ENCODE peak calls at places on chromosome 3, in four cellular contexts. One of them, this sample, is unnamed.
A peak's percentile ranks its signal among the peaks of the same experiment; 100 is the strongest.

GRCh38 chr3:147409143-147410121 is at the start of gene ZIC1:
- DNase-seq in left kidney: no peak
- DNase-seq in Caco-2: no peak
- DNase-seq in transverse colon: no peak
- DNase-seq in this sample: no peak

GRCh38 chr3:3648961-3649360 is 150.3 kb upstream of the LRRN1 start:
- DNase-seq in left kidney: no peak
- DNase-seq in Caco-2: no peak
- DNase-seq in transverse colon: no peak
- DNase-seq in this sample: no peak

GRCh38 chr3:61414456-61414855 is 146.9 kb upstream of the PTPRG start:
- DNase-seq in left kidney: no peak
- DNase-seq in Caco-2: no peak
- DNase-seq in transverse colon: no peak
- DNase-seq in this sample: no peak

GRCh38 chr3:23202921-23203650 is at the start of gene UBE2E2:
- DNase-seq in left kidney: peak; percentile 90
- DNase-seq in Caco-2: peak; percentile 85
- DNase-seq in transverse colon: peak; percentile 73
- DNase-seq in this sample: peak; percentile 68

GRCh38 chr3:131349946-131350347 is 31.6 kb upstream of the NUDT16 start:
- DNase-seq in left kidney: no peak
- DNase-seq in Caco-2: peak; percentile 45
- DNase-seq in transverse colon: no peak
- DNase-seq in this sample: no peak

GRCh38 chr3:9692416-9692815 is 11.2 kb upstream of the CPNE9 start:
- DNase-seq in left kidney: no peak
- DNase-seq in Caco-2: no peak
- DNase-seq in transverse colon: no peak
- DNase-seq in this sample: no peak

GRCh38 chr3:88058322-88058592 is 548 bp downstream of the CGGBP1 start:
- DNase-seq in left kidney: no peak
- DNase-seq in Caco-2: no peak
- DNase-seq in transverse colon: no peak
- DNase-seq in this sample: no peak

GRCh38 chr3:193530231-193531165 is 24.2 kb downstream of the ATP13A4 start:
- DNase-seq in left kidney: no peak
- DNase-seq in Caco-2: no peak
- DNase-seq in transverse colon: no peak
- DNase-seq in this sample: no peak

GRCh38 chr3:111737712-111738097 is 121.4 kb upstream of the PHLDB2 start:
- DNase-seq in left kidney: no peak
- DNase-seq in Caco-2: no peak
- DNase-seq in transverse colon: peak; percentile 17
- DNase-seq in this sample: peak; percentile 88

GRCh38 chr3:113214227-113214626 is 2.9 kb downstream of the BOC start:
- DNase-seq in left kidney: no peak
- DNase-seq in Caco-2: no peak
- DNase-seq in transverse colon: no peak
- DNase-seq in this sample: no peak

GRCh38 chr3:195885036-195885871 is 23.1 kb downstream of the TNK2 start:
- DNase-seq in left kidney: peak; percentile 40
- DNase-seq in Caco-2: no peak
- DNase-seq in transverse colon: peak; percentile 71
- DNase-seq in this sample: no peak

GRCh38 chr3:148534089-148534988 is 163.4 kb upstream of the AGTR1 start:
- DNase-seq in left kidney: no peak
- DNase-seq in Caco-2: peak; percentile 24
- DNase-seq in transverse colon: no peak
- DNase-seq in this sample: no peak

GRCh38 chr3:4834403-4834866 is 144.8 kb upstream of the BHLHE40 start:
- DNase-seq in left kidney: peak; percentile 58
- DNase-seq in Caco-2: no peak
- DNase-seq in transverse colon: peak; percentile 72
- DNase-seq in this sample: no peak

GRCh38 chr3:105862217-105862616 is 6.6 kb downstream of the CBLB start:
- DNase-seq in left kidney: peak; percentile 38
- DNase-seq in Caco-2: no peak
- DNase-seq in transverse colon: no peak
- DNase-seq in this sample: no peak

GRCh38 chr3:139121513-139122220 is 77.0 kb upstream of the PRR23C start:
- DNase-seq in left kidney: no peak
- DNase-seq in Caco-2: peak; percentile 49
- DNase-seq in transverse colon: peak; percentile 71
- DNase-seq in this sample: peak; percentile 58

GRCh38 chr3:127217594-127218456 is 24.9 kb downstream of the PRR23E start:
- DNase-seq in left kidney: no peak
- DNase-seq in Caco-2: no peak
- DNase-seq in transverse colon: no peak
- DNase-seq in this sample: no peak

GRCh38 chr3:65425880-65426279 is 612.8 kb downstream of the MAGI1 start:
- DNase-seq in left kidney: peak; percentile 46
- DNase-seq in Caco-2: peak; percentile 38
- DNase-seq in transverse colon: no peak
- DNase-seq in this sample: no peak

GRCh38 chr3:101950510-101950909 is 101.2 kb downstream of the NFKBIZ start:
- DNase-seq in left kidney: no peak
- DNase-seq in Caco-2: no peak
- DNase-seq in transverse colon: no peak
- DNase-seq in this sample: no peak

GRCh38 chr3:122353215-122353614 is 28.2 kb downstream of the CSTA start:
- DNase-seq in left kidney: no peak
- DNase-seq in Caco-2: no peak
- DNase-seq in transverse colon: no peak
- DNase-seq in this sample: no peak

GRCh38 chr3:44104668-44105321 is 136.9 kb upstream of the TOPAZ1 start:
- DNase-seq in left kidney: no peak
- DNase-seq in Caco-2: no peak
- DNase-seq in transverse colon: no peak
- DNase-seq in this sample: no peak

GRCh38 chr3:184230081-184230602 is 757 bp downstream of the VWA5B2 start:
- DNase-seq in left kidney: peak; percentile 54
- DNase-seq in Caco-2: peak; percentile 66
- DNase-seq in transverse colon: no peak
- DNase-seq in this sample: no peak

GRCh38 chr3:21718161-21718765 is 32.7 kb downstream of the ZNF385D start:
- DNase-seq in left kidney: no peak
- DNase-seq in Caco-2: no peak
- DNase-seq in transverse colon: no peak
- DNase-seq in this sample: no peak

GRCh38 chr3:140128217-140129137 is 193.5 kb downstream of the CLSTN2 start:
- DNase-seq in left kidney: peak; percentile 51
- DNase-seq in Caco-2: peak; percentile 53
- DNase-seq in transverse colon: peak; percentile 9
- DNase-seq in this sample: no peak

GRCh38 chr3:128011140-128011539 is 41.1 kb upstream of the SEC61A1 start:
- DNase-seq in left kidney: peak; percentile 95
- DNase-seq in Caco-2: peak; percentile 87
- DNase-seq in transverse colon: peak; percentile 58
- DNase-seq in this sample: peak; percentile 36

GRCh38 chr3:65334045-65334665 is 646.4 kb upstream of the ADAMTS9 start:
- DNase-seq in left kidney: peak; percentile 68
- DNase-seq in Caco-2: no peak
- DNase-seq in transverse colon: no peak
- DNase-seq in this sample: no peak

GRCh38 chr3:195181107-195181498 is 89.9 kb downstream of the XXYLT1 start:
- DNase-seq in left kidney: no peak
- DNase-seq in Caco-2: no peak
- DNase-seq in transverse colon: no peak
- DNase-seq in this sample: no peak

GRCh38 chr3:158260392-158260791 is 150.5 kb downstream of the RSRC1 start:
- DNase-seq in left kidney: no peak
- DNase-seq in Caco-2: no peak
- DNase-seq in transverse colon: no peak
- DNase-seq in this sample: no peak

GRCh38 chr3:140338916-140339315 is 338.9 kb upstream of the TRIM42 start:
- DNase-seq in left kidney: no peak
- DNase-seq in Caco-2: no peak
- DNase-seq in transverse colon: no peak
- DNase-seq in this sample: no peak

GRCh38 chr3:172595648-172596393 is 72.6 kb upstream of the TNFSF10 start:
- DNase-seq in left kidney: peak; percentile 57
- DNase-seq in Caco-2: peak; percentile 15
- DNase-seq in transverse colon: peak; percentile 32
- DNase-seq in this sample: peak; percentile 41

GRCh38 chr3:130699765-130700164 is 46.9 kb downstream of the PIK3R4 start:
- DNase-seq in left kidney: peak; percentile 29
- DNase-seq in Caco-2: peak; percentile 27
- DNase-seq in transverse colon: no peak
- DNase-seq in this sample: no peak

GRCh38 chr3:57918123-57918837 is 89.9 kb upstream of the FLNB start:
- DNase-seq in left kidney: no peak
- DNase-seq in Caco-2: no peak
- DNase-seq in transverse colon: no peak
- DNase-seq in this sample: no peak

GRCh38 chr3:53708001-53708621 is 138.1 kb downstream of the CHDH start:
- DNase-seq in left kidney: no peak
- DNase-seq in Caco-2: no peak
- DNase-seq in transverse colon: no peak
- DNase-seq in this sample: no peak

GRCh38 chr3:159982442-159982841 is 6.2 kb upstream of the IL12A start:
- DNase-seq in left kidney: no peak
- DNase-seq in Caco-2: no peak
- DNase-seq in transverse colon: no peak
- DNase-seq in this sample: no peak

GRCh38 chr3:171172070-171172469 is 145.6 kb upstream of the SLC2A2 start:
- DNase-seq in left kidney: no peak
- DNase-seq in Caco-2: peak; percentile 20
- DNase-seq in transverse colon: no peak
- DNase-seq in this sample: no peak

GRCh38 chr3:172557515-172558220 is 34.4 kb upstream of the TNFSF10 start:
- DNase-seq in left kidney: no peak
- DNase-seq in Caco-2: no peak
- DNase-seq in transverse colon: no peak
- DNase-seq in this sample: no peak

GRCh38 chr3:177348974-177349373 is 151.7 kb upstream of the TBL1XR1 start:
- DNase-seq in left kidney: no peak
- DNase-seq in Caco-2: no peak
- DNase-seq in transverse colon: no peak
- DNase-seq in this sample: no peak

GRCh38 chr3:13896473-13897154 is 16.7 kb upstream of the WNT7A start:
- DNase-seq in left kidney: peak; percentile 92
- DNase-seq in Caco-2: peak; percentile 77
- DNase-seq in transverse colon: peak; percentile 59
- DNase-seq in this sample: peak; percentile 81

GRCh38 chr3:81218023-81218422 is 543.4 kb downstream of the GBE1 start:
- DNase-seq in left kidney: peak; percentile 49
- DNase-seq in Caco-2: peak; percentile 60
- DNase-seq in transverse colon: no peak
- DNase-seq in this sample: no peak

GRCh38 chr3:73409405-73409804 is 215.3 kb downstream of the PDZRN3 start:
- DNase-seq in left kidney: no peak
- DNase-seq in Caco-2: no peak
- DNase-seq in transverse colon: no peak
- DNase-seq in this sample: no peak